ENCODE peak calls at places on chromosomes 2 and 18, in ten cellular contexts. K, G, W, Z, P, B, C, N, D and O are unnamed samples.
A peak's percentile ranks its signal among the peaks of the same experiment; 100 is the strongest.

GRCh38 chr2:62178741-62179271 is 17.1 kb upstream of the B3GNT2 start:
- DNase-seq in K (no peak), G (no peak), W (no peak), Z (no peak), P (no peak), B (no peak), C (no peak), N (no peak), D (peak; percentile 32), O (no peak)

GRCh38 chr2:143577489-143577888 is 448.3 kb downstream of the ARHGAP15 start:
- DNase-seq in K (no peak), G (no peak), W (no peak), Z (no peak), P (no peak), B (no peak), C (no peak), N (no peak), D (no peak), O (no peak)

GRCh38 chr18:37783771-37784170 is 218.2 kb upstream of the CELF4 start:
- DNase-seq in K (no peak), G (no peak), W (no peak), Z (no peak), P (no peak), B (no peak), C (no peak), N (peak; percentile 44), D (no peak), O (no peak)

GRCh38 chr2:175414872-175415487 is 233.5 kb upstream of the ATP5MC3 start:
- DNase-seq in K (peak; percentile 20), G (peak; percentile 41), W (no peak), Z (peak; percentile 66), P (peak; percentile 58), B (peak; percentile 61), C (no peak), N (no peak), D (peak; percentile 72), O (no peak)

GRCh38 chr2:127080941-127081769 is 25.8 kb downstream of the BIN1 start:
- DNase-seq in K (no peak), G (no peak), W (peak; percentile 33), Z (peak; percentile 20), P (no peak), B (peak; percentile 82), C (no peak), N (peak; percentile 89), D (no peak), O (peak; percentile 76)

GRCh38 chr2:69151974-69152373 is 139.0 kb downstream of the ANTXR1 start:
- DNase-seq in K (no peak), G (no peak), W (no peak), Z (no peak), P (no peak), B (no peak), C (no peak), N (no peak), D (no peak), O (no peak)

GRCh38 chr18:58113337-58113736 is 69.3 kb downstream of the NEDD4L start:
- DNase-seq in K (no peak), G (no peak), W (no peak), Z (no peak), P (no peak), B (no peak), C (no peak), N (no peak), D (no peak), O (peak; percentile 42)

GRCh38 chr18:3655637-3656050 is 205.7 kb downstream of the TGIF1 start:
- DNase-seq in K (no peak), G (no peak), W (no peak), Z (no peak), P (no peak), B (no peak), C (no peak), N (no peak), D (no peak), O (no peak)

GRCh38 chr2:241505781-241506201 is 2.6 kb downstream of the STK25 start:
- DNase-seq in K (no peak), G (no peak), W (no peak), Z (no peak), P (peak; percentile 21), B (no peak), C (no peak), N (no peak), D (no peak), O (no peak)

GRCh38 chr2:85001595-85001994 is 30.6 kb downstream of the KCMF1 start:
- DNase-seq in K (no peak), G (peak; percentile 61), W (no peak), Z (no peak), P (no peak), B (no peak), C (no peak), N (no peak), D (no peak), O (no peak)

GRCh38 chr2:111657351-111657975 is 226.5 kb downstream of the ANAPC1 start:
- DNase-seq in K (no peak), G (no peak), W (no peak), Z (no peak), P (no peak), B (no peak), C (peak; percentile 19), N (no peak), D (no peak), O (no peak)

GRCh38 chr2:46984642-46985476 is 69.3 kb upstream of the MCFD2 start:
- DNase-seq in K (peak; percentile 96), G (peak; percentile 92), W (no peak), Z (peak; percentile 94), P (no peak), B (peak; percentile 82), C (no peak), N (no peak), D (peak; percentile 92), O (peak; percentile 66)

GRCh38 chr2:70190413-70191243 is at the start of gene C2orf42:
- DNase-seq in K (peak; percentile 87), G (peak; percentile 97), W (peak; percentile 89), Z (peak; percentile 100), P (peak; percentile 94), B (peak; percentile 97), C (peak; percentile 97), N (peak; percentile 97), D (peak; percentile 99), O (peak; percentile 97)
- TF ChIP-seq CTCF in K (peak; percentile 37), G (no peak), W (peak; percentile 21), Z (no peak), P (peak; percentile 27), B (peak; percentile 19), C (no peak), N (no peak), D (peak; percentile 19), O (no peak)

GRCh38 chr2:105775809-105776559 is 31.3 kb downstream of the NCK2 start:
- DNase-seq in K (no peak), G (no peak), W (no peak), Z (no peak), P (peak; percentile 44), B (no peak), C (no peak), N (no peak), D (no peak), O (no peak)
- TF ChIP-seq CTCF in K (no peak), G (no peak), W (no peak), Z (no peak), P (no peak), B (no peak), C (no peak), N (no peak), D (no peak), O (no peak)

DNA sequence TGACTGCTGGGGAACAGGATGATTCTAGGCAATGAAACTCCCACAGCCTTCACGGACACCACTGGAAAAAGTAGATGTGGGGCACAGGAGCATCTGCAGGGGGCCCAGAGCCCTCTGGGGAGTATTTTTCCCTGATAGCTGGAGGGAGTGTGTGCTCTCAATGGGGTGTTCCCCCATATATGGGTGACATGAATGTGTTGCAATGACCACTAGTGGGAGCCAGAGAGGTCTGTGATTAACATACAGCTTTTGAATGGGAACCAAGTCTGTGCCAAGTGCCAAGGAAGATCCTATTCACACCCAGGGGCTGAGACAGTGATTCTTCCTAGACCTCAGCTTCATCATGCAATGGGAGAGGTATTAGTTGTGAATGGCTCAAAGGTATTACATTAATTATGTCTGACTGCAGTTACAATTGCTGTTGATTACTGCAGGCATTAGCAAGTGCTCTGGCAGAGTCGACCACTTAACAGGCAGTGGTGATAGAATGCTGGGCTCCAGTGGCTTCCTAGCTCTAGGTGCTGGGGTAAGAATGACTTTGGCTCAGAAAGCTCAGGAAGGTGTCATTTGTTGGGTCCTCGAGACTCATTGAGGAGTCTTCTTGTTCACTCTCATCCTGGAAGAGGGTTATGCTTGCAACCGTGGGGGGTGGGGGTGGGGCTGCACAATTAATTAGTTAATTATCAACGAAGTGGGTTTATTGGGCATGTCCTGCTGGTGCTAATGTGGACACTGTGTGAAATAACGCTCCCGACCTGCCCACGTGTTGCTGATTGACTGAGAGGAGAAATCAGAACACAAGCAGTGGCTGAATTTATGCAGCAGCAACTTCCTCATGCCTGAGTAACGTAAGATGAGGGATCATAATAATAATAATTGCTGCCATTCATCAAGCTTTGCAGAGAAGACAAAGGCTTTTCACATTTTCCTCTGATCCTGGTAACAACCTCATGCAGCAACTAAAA is 194.2 kb downstream of the CLIP4 start:
- DNase-seq in K (no peak), G (peak; percentile 47), W (no peak), Z (peak; percentile 59), P (peak; percentile 78), B (no peak), C (no peak), N (no peak), D (peak; percentile 76), O (peak; percentile 71)
- TF ChIP-seq CTCF in K (peak; percentile 89), G (peak; percentile 89), W (peak; percentile 74), Z (peak; percentile 66), P (peak; percentile 95), B (peak; percentile 68), C (no peak), N (peak; percentile 81), D (peak; percentile 89), O (peak; percentile 80)

GRCh38 chr2:45606801-45607200 is 4.3 kb downstream of the SRBD1 start:
- DNase-seq in K (no peak), G (no peak), W (no peak), Z (no peak), P (no peak), B (no peak), C (no peak), N (no peak), D (no peak), O (no peak)

GRCh38 chr2:45611020-45611737 is at the start of gene SRBD1:
- DNase-seq in K (peak; percentile 70), G (peak; percentile 90), W (peak; percentile 64), Z (peak; percentile 89), P (peak; percentile 92), B (peak; percentile 98), C (peak; percentile 97), N (peak; percentile 96), D (peak; percentile 93), O (peak; percentile 90)

GRCh38 chr2:45612265-45612664 is 1.2 kb upstream of the SRBD1 start:
- DNase-seq in K (no peak), G (peak; percentile 26), W (no peak), Z (peak; percentile 31), P (no peak), B (no peak), C (no peak), N (no peak), D (no peak), O (no peak)

GRCh38 chr2:45610281-45611019 is 617 bp downstream of the SRBD1 start:
- DNase-seq in K (no peak), G (peak; percentile 70), W (peak; percentile 17), Z (peak; percentile 44), P (peak; percentile 71), B (peak; percentile 73), C (no peak), N (peak; percentile 53), D (peak; percentile 73), O (peak; percentile 25)

DNA sequence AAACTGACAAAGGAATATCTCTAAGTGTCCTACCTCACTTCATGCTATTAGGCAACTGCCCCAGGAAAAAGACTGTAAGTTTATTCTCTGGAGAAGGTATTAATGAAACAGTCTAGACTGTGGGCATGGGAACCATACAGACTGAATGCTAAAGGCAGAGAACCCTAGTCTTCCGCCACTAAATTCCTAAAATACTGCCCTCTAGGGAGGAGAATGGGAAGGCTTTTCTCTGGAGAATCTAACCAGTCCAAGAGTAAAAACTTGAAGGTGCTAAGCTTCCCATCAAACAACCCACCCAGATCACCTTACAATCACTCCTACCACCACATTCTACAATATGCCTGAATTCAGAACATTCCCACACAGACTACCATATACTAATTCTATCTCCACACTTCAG is 3.4 kb downstream of the SRBD1 start:
- DNase-seq in K (no peak), G (no peak), W (no peak), Z (peak; percentile 22), P (peak; percentile 57), B (no peak), C (no peak), N (no peak), D (peak; percentile 44), O (no peak)
- TF ChIP-seq CTCF in K (peak; percentile 45), G (peak; percentile 68), W (no peak), Z (peak; percentile 25), P (peak; percentile 69), B (peak; percentile 37), C (no peak), N (peak; percentile 15), D (peak; percentile 59), O (peak; percentile 29)